ENCODE peak calls at places on chromosomes 4 and X, in four cellular contexts. J, H, V and E are unnamed samples.
A peak's percentile ranks its signal among the peaks of the same experiment; 100 is the strongest.

GRCh38 chrX:100704581-100705203 is 27.2 kb downstream of the SYTL4 start:
- DNase-seq in J (no peak), H (no peak), V (no peak), E (no peak)

GRCh38 chr4:134160211-134160610 is 41.4 kb downstream of the PABPC4L start:
- DNase-seq in J (no peak), H (no peak), V (no peak), E (no peak)

GRCh38 chrX:64843224-64843623 is 133.0 kb downstream of the ZC4H2 start:
- DNase-seq in J (no peak), H (no peak), V (no peak), E (no peak)

GRCh38 chr4:89056953-89057398 is at the start of gene FAM13A:
- DNase-seq in J (peak; percentile 94), H (peak; percentile 84), V (peak; percentile 98), E (peak; percentile 54)

GRCh38 chr4:155604718-155605601 is 61.7 kb upstream of the GUCY1A1 start:
- DNase-seq in J (no peak), H (peak; percentile 51), V (peak; percentile 84), E (no peak)

GRCh38 chrX:151801980-151802379 is 67.4 kb downstream of the CNGA2 start:
- DNase-seq in J (no peak), H (no peak), V (peak; percentile 25), E (no peak)

GRCh38 chrX:148956352-148956751 is 455.9 kb downstream of the AFF2 start:
- DNase-seq in J (no peak), H (no peak), V (no peak), E (no peak)

GRCh38 chrX:68252664-68253063 is 180.6 kb downstream of the OPHN1 start:
- DNase-seq in J (no peak), H (no peak), V (no peak), E (no peak)

GRCh38 chr4:94507708-94508107 is 56.0 kb downstream of the PDLIM5 start:
- DNase-seq in J (no peak), H (peak; percentile 61), V (peak; percentile 92), E (no peak)

GRCh38 chrX:42025861-42026260 is 102.5 kb upstream of the CASK start:
- DNase-seq in J (no peak), H (no peak), V (no peak), E (no peak)

GRCh38 chrX:53678667-53679066 is 7.9 kb downstream of the HUWE1 start:
- DNase-seq in J (no peak), H (no peak), V (no peak), E (no peak)

GRCh38 chr4:85598936-85599335 is 124.0 kb downstream of the ARHGAP24 start:
- DNase-seq in J (no peak), H (no peak), V (no peak), E (no peak)

GRCh38 chr4:95638920-95639501 is 90.2 kb upstream of the UNC5C start:
- DNase-seq in J (no peak), H (no peak), V (no peak), E (no peak)

GRCh38 chr4:55030606-55031005 is 94.8 kb downstream of the KDR start:
- DNase-seq in J (no peak), H (no peak), V (no peak), E (no peak)

GRCh38 chr4:7932333-7932732 is 7.3 kb downstream of the AFAP1 start:
- DNase-seq in J (no peak), H (no peak), V (peak; percentile 56), E (no peak)

GRCh38 chr4:9735515-9735914 is 45.9 kb upstream of the DRD5 start:
- DNase-seq in J (no peak), H (no peak), V (no peak), E (no peak)

GRCh38 chr4:4406455-4407298 is 19.8 kb downstream of the NSG1 start:
- DNase-seq in J (no peak), H (no peak), V (no peak), E (no peak)

GRCh38 chr4:1518997-1519700 is 112.9 kb upstream of the NKX1-1 start:
- DNase-seq in J (no peak), H (no peak), V (no peak), E (no peak)

GRCh38 chr4:100299019-100299418 is 108.8 kb upstream of the DDIT4L start:
- DNase-seq in J (no peak), H (no peak), V (peak; percentile 100), E (peak; percentile 14)